ENCODE peak calls at places on chromosomes 1 and 21, in ten cellular contexts. A is transverse colon, O is uterus, J is IMR-90, T is A549, I is tibial nerve, X is vagina, B is GM12878, R is suprapubic skin, Y is breast epithelium. W is an unnamed sample.

GRCh38 chr1:92882817-92883216 is 51.0 kb downstream of the RPL5 start:
- DNase-seq in R (no peak), J (no peak), B (no peak), Y (no peak), X (no peak), I (no peak), T (no peak), A (peak), O (no peak), W (peak)

GRCh38 chr21:22076471-22076870 is 1078.3 kb downstream of the NCAM2 start:
- DNase-seq in O (no peak), T (no peak), Y (no peak), R (no peak), B (no peak), I (no peak), X (no peak), A (no peak), J (no peak), W (no peak)

GRCh38 chr1:223665592-223666312 is at the start of gene CAPN8:
- DNase-seq in I (no peak), A (peak), Y (peak), R (no peak), X (no peak), O (no peak), B (no peak), T (no peak), J (no peak), W (no peak)

GRCh38 chr1:63601912-63602311 is 8.7 kb downstream of the PGM1 start:
- DNase-seq in R (no peak), X (no peak), I (no peak), A (no peak), Y (no peak), J (no peak), T (no peak), O (no peak), B (no peak), W (no peak)

GRCh38 chr1:57013522-57013921 is 47.7 kb upstream of the C8B start:
- DNase-seq in R (no peak), B (no peak), X (no peak), I (no peak), A (no peak), T (no peak), Y (no peak), J (no peak), O (no peak), W (no peak)

GRCh38 chr1:163538682-163539081 is 216.9 kb downstream of the NUF2 start:
- DNase-seq in O (no peak), T (no peak), I (no peak), B (no peak), A (no peak), X (no peak), Y (no peak), J (no peak), R (no peak), W (no peak)

GRCh38 chr1:235946570-235946981 is 79.9 kb upstream of the LYST start:
- DNase-seq in J (peak), B (no peak), X (peak), Y (no peak), O (no peak), A (no peak), T (no peak), R (no peak), I (no peak), W (no peak)

GRCh38 chr1:224898937-224899336 is 30.5 kb upstream of the DNAH14 start:
- DNase-seq in T (no peak), B (no peak), Y (no peak), J (no peak), X (no peak), I (no peak), A (no peak), R (no peak), O (no peak), W (no peak)

GRCh38 chr1:156887324-156887723 is 6.2 kb upstream of the PEAR1 start:
- DNase-seq in R (no peak), A (no peak), B (no peak), J (no peak), T (no peak), X (no peak), Y (no peak), I (no peak), O (no peak), W (no peak)

GRCh38 chr1:55483523-55483922 is 268.4 kb upstream of the USP24 start:
- DNase-seq in A (no peak), I (no peak), T (no peak), J (no peak), X (no peak), Y (no peak), R (no peak), B (no peak), O (no peak), W (no peak)

GRCh38 chr1:227449051-227449450 is 114.3 kb upstream of the ZNF678 start:
- DNase-seq in Y (no peak), R (no peak), I (no peak), B (no peak), O (no peak), J (no peak), A (no peak), T (no peak), X (no peak), W (no peak)

GRCh38 chr1:229092377-229093257 is 178.3 kb upstream of the RAB4A start:
- DNase-seq in Y (no peak), A (no peak), B (no peak), I (no peak), T (no peak), O (no peak), R (no peak), J (no peak), X (no peak), W (no peak)

GRCh38 chr1:196355206-196355786 is 252.9 kb downstream of the KCNT2 start:
- DNase-seq in O (no peak), I (peak), R (no peak), B (no peak), X (no peak), T (peak), J (peak), A (no peak), Y (no peak), W (no peak)

GRCh38 chr1:204714861-204715511 is 29.4 kb upstream of the LRRN2 start:
- DNase-seq in T (no peak), I (no peak), X (no peak), R (no peak), O (no peak), J (no peak), B (peak), Y (no peak), A (no peak), W (no peak)

GRCh38 chr1:201020647-201021332 is 2.7 kb downstream of the KIF21B start:
- DNase-seq in A (no peak), I (no peak), O (no peak), R (no peak), Y (no peak), X (no peak), J (no peak), B (no peak), T (peak), W (no peak)

GRCh38 chr1:209387969-209388329 is 195.6 kb upstream of the CAMK1G start:
- DNase-seq in O (no peak), A (no peak), J (peak), I (no peak), Y (no peak), T (no peak), X (peak), B (no peak), R (no peak), W (no peak)

GRCh38 chr21:30255679-30256078 is 27.1 kb downstream of the KRTAP24-1 start:
- DNase-seq in R (no peak), I (no peak), J (no peak), B (no peak), O (no peak), A (no peak), T (no peak), Y (no peak), X (no peak), W (no peak)

GRCh38 chr1:198346178-198346577 is 189.4 kb downstream of the NEK7 start:
- DNase-seq in B (no peak), I (no peak), A (no peak), Y (no peak), O (no peak), J (no peak), R (no peak), X (no peak), T (no peak), W (no peak)

GRCh38 chr1:39554277-39554676 is 22.3 kb downstream of the PABPC4 start:
- DNase-seq in Y (no peak), X (no peak), I (no peak), A (no peak), O (no peak), J (peak), T (no peak), B (no peak), R (no peak), W (no peak)

GRCh38 chr1:227729881-227730629 is 5.0 kb downstream of the JMJD4 start:
- DNase-seq in T (peak), B (no peak), A (peak), O (no peak), X (no peak), J (peak), R (no peak), Y (no peak), I (peak), W (peak)

GRCh38 chr1:29590583-29591555 is 354.5 kb downstream of the PTPRU start:
- DNase-seq in T (no peak), I (no peak), R (no peak), A (no peak), B (no peak), J (peak), O (no peak), Y (no peak), X (no peak), W (no peak)

GRCh38 chr1:207876129-207876528 is 34.8 kb downstream of the CD34 start:
- DNase-seq in A (no peak), R (no peak), X (peak), J (no peak), Y (no peak), O (no peak), I (no peak), B (no peak), T (no peak), W (no peak)

GRCh38 chr1:11059166-11059989 is 440 bp downstream of the SRM start:
- DNase-seq in I (no peak), R (no peak), A (peak), X (no peak), O (no peak), J (no peak), Y (no peak), B (no peak), T (no peak), W (no peak)

GRCh38 chr21:41432567-41433460 is 6.8 kb downstream of the MX1 start:
- DNase-seq in Y (no peak), B (no peak), R (no peak), A (no peak), I (no peak), T (no peak), J (no peak), X (peak), O (no peak), W (no peak)

GRCh38 chr21:26130249-26130896 is 40.2 kb downstream of the APP start:
- DNase-seq in Y (no peak), X (no peak), B (no peak), T (no peak), A (no peak), J (peak), R (no peak), I (no peak), O (no peak), W (no peak)

GRCh38 chr1:154755858-154756730 is 114.0 kb downstream of the KCNN3 start:
- DNase-seq in X (no peak), J (peak), A (no peak), Y (no peak), I (no peak), T (peak), O (peak), B (no peak), R (no peak), W (no peak)

GRCh38 chr1:32741067-32741416 is 38.5 kb upstream of the SYNC start:
- DNase-seq in O (no peak), B (no peak), T (no peak), J (no peak), X (no peak), I (no peak), A (no peak), R (no peak), Y (no peak), W (no peak)

GRCh38 chr1:170578356-170578755 is 46.4 kb downstream of the GORAB start:
- DNase-seq in J (peak), X (no peak), R (no peak), B (no peak), I (no peak), O (no peak), A (no peak), Y (no peak), T (no peak), W (no peak)

GRCh38 chr1:155983191-155984023 is 5.1 kb upstream of the ARHGEF2 start:
- DNase-seq in R (no peak), T (no peak), A (peak), I (peak), O (peak), B (no peak), X (no peak), Y (no peak), J (peak), W (no peak)

GRCh38 chr1:63524166-63524565 is 841 bp downstream of the EFCAB7 start:
- DNase-seq in T (peak), Y (no peak), X (no peak), J (no peak), R (no peak), A (no peak), I (no peak), B (no peak), O (no peak), W (no peak)

GRCh38 chr1:35442737-35443136 is 114.5 kb downstream of the KIAA0319L start:
- DNase-seq in B (no peak), Y (no peak), R (no peak), X (no peak), J (peak), T (no peak), O (no peak), I (no peak), A (no peak), W (no peak)

GRCh38 chr1:229381234-229381633 is 38.4 kb upstream of the CCSAP start:
- DNase-seq in B (no peak), I (no peak), X (peak), A (no peak), O (no peak), Y (no peak), J (no peak), R (no peak), T (no peak), W (no peak)

GRCh38 chr1:165855010-165855838 is 27.8 kb downstream of the UCK2 start:
- DNase-seq in X (no peak), J (no peak), A (no peak), T (no peak), O (no peak), B (no peak), I (no peak), R (no peak), Y (no peak), W (no peak)

GRCh38 chr1:165854101-165854845 is 26.9 kb downstream of the UCK2 start:
- DNase-seq in B (no peak), Y (no peak), R (no peak), J (peak), T (peak), X (no peak), A (no peak), O (no peak), I (no peak), W (peak)

GRCh38 chr1:165852896-165853295 is 25.5 kb downstream of the UCK2 start:
- DNase-seq in A (no peak), O (no peak), Y (no peak), R (no peak), J (no peak), B (no peak), T (no peak), I (no peak), X (no peak), W (no peak)

GRCh38 chr1:165851034-165851658 is 23.7 kb downstream of the UCK2 start:
- DNase-seq in O (no peak), T (no peak), X (no peak), B (no peak), Y (no peak), I (no peak), J (peak), R (no peak), A (no peak), W (no peak)

DNA sequence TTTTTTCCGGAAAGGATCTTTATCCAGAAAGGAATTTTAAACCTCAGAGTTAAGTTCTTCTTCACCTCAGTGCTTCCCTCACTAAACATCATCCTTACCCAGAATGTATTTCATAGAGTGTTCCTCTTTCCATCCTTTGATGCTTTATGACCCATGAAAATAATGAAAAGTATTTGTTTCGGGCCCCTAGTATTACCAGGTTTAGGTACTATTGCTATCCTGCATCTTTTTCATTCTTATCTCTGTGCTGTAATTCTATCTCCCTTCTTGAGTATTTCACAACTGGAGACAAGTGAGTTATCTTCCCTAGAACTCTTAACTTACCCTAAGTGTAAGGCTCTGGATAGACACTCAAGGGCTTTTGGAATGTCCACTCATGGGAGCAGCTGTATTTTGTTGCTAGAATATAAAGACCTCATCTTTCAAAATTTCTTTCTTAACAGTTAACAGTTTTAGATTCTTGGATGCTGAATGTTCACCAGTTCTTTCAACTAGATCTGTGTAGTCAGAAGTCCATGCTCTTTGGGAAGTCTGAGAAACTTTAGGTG is 26.2 kb downstream of the UCK2 start:
- DNase-seq in J (peak), X (no peak), I (no peak), A (no peak), B (no peak), R (no peak), Y (no peak), O (no peak), T (no peak), W (no peak)
- H3K4me3 ChIP-seq in J (no peak), X (no peak), I (no peak), A (no peak), B (no peak), R (no peak), Y (no peak), O (no peak), T (no peak), W (no peak)

GRCh38 chr1:110134050-110134595 is 16.2 kb upstream of the SLC6A17 start:
- DNase-seq in T (no peak), R (no peak), X (no peak), Y (no peak), A (no peak), B (no peak), I (no peak), J (peak), O (no peak), W (no peak)
- TF ChIP-seq POLR2A in T (no peak), R (no peak), X (no peak), Y (no peak), A (no peak), B (no peak), I (no peak), J (no peak), O (no peak), W (no peak)

DNA sequence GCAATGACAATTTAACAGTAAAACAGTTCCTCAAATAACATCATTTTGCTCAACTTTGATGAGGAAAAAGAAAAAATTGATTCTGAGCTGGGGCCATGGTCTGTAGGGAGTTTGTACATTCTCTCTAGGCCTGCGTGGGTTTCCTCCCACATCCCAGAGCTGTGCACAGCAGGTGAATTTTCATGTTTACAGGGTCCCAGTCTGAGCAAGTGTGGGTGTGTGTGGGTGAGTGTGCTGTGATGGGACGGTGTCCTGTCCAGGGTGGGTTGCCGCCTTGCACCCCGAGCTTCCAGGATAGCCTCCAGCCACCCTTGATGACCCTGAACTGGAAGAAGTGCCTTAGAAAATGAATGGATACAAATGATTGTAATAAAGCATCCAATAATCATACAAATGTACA is 75.6 kb upstream of the BCL10 start:
- DNase-seq in O (no peak), A (no peak), X (no peak), J (no peak), Y (no peak), I (no peak), B (no peak), R (no peak), T (no peak), W (no peak)
- H3K27ac ChIP-seq in O (no peak), A (no peak), X (no peak), J (no peak), Y (no peak), I (no peak), B (no peak), R (no peak), T (no peak), W (no peak)

GRCh38 chr1:178374016-178374415 is 122.7 kb downstream of the CLEC20A start:
- DNase-seq in J (no peak), O (no peak), T (no peak), I (no peak), A (no peak), Y (no peak), R (no peak), X (no peak), B (no peak), W (no peak)

GRCh38 chr1:178367151-178367550 is 129.6 kb downstream of the CLEC20A start:
- DNase-seq in I (no peak), Y (no peak), B (no peak), O (no peak), X (no peak), A (no peak), T (no peak), J (no peak), R (no peak), W (no peak)

GRCh38 chr1:178371999-178372398 is 124.8 kb downstream of the CLEC20A start:
- DNase-seq in B (no peak), T (no peak), R (no peak), O (no peak), A (no peak), X (no peak), Y (no peak), J (no peak), I (no peak), W (no peak)

GRCh38 chr1:178376008-178376407 is 120.8 kb downstream of the CLEC20A start:
- DNase-seq in J (no peak), A (no peak), B (no peak), I (no peak), R (no peak), O (no peak), T (no peak), Y (no peak), X (no peak), W (no peak)

DNA sequence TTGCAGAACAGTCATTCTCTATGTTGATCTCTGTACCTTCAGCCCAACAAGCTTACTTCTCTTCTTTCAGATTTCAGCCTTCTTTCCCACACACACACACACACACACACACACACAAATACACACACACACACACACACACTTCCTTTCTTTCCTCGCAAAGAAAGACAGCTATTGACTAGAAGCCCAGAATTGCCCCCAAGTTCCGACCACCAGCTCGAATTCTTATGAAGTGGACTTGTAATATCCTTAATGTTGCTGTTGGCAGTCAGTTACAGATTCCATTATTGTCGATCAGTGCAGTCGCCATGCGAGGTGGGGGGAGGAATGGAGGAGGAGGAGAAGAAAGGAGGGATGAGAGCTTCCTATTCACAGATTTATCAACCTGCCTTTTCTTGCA is 125.5 kb downstream of the CLEC20A start:
- DNase-seq in B (no peak), J (peak), Y (no peak), O (no peak), A (no peak), T (no peak), R (no peak), I (peak), X (no peak), W (peak)
- H3K4me3 ChIP-seq in B (no peak), J (peak), Y (peak), O (peak), A (peak), T (no peak), R (peak), I (no peak), X (peak), W (no peak)

GRCh38 chr1:109535971-109536491 is 3.6 kb upstream of the GPR61 start:
- DNase-seq in I (no peak), A (no peak), J (no peak), T (no peak), R (no peak), O (peak), B (no peak), Y (no peak), X (no peak), W (no peak)
- TF ChIP-seq POLR2A in I (no peak), A (no peak), J (no peak), T (no peak), R (no peak), O (no peak), B (no peak), Y (no peak), X (no peak), W (no peak)

W was measured in adrenal gland.